ENCODE peak calls at places on chromosomes 3 and 15, in seven cellular contexts. B is foreskin fibroblast, Y is body of pancreas, K is thoracic aorta, V is right lobe of liver, Q is NB4, F is AG04450. P is an unnamed sample.
A peak's percentile ranks its signal among the peaks of the same experiment; 100 is the strongest.

GRCh38 chr15:76173317-76173834 is 113.6 kb downstream of the TMEM266 start:
- DNase-seq in B (no peak), Y (no peak), K (no peak), V (no peak), Q (no peak), F (no peak), P (no peak)

GRCh38 chr3:14640157-14640562 is 11.4 kb upstream of the CCDC174 start:
- DNase-seq in B (no peak), Y (no peak), K (no peak), V (no peak), Q (no peak), F (no peak), P (no peak)

GRCh38 chr3:107034142-107034541 is 343.1 kb upstream of the CCDC54 start:
- DNase-seq in B (no peak), Y (no peak), K (no peak), V (no peak), Q (no peak), F (no peak), P (no peak)

GRCh38 chr3:141367038-141367730 is 1.1 kb upstream of the ZBTB38 start:
- DNase-seq in B (peak; percentile 100), Y (no peak), K (peak; percentile 32), V (no peak), Q (no peak), F (peak; percentile 99), P (peak; percentile 97)

GRCh38 chr15:79122391-79122790 is 31.8 kb upstream of the RASGRF1 start:
- DNase-seq in B (no peak), Y (no peak), K (no peak), V (no peak), Q (no peak), F (no peak), P (no peak)

GRCh38 chr3:119937229-119937628 is 155.3 kb downstream of the NR1I2 start:
- DNase-seq in B (no peak), Y (no peak), K (no peak), V (no peak), Q (peak; percentile 8), F (no peak), P (no peak)

GRCh38 chr15:43268111-43269105 is 1.7 kb upstream of the TGM5 start:
- DNase-seq in B (peak; percentile 21), Y (no peak), K (no peak), V (no peak), Q (peak; percentile 71), F (no peak), P (no peak)

GRCh38 chr3:191176038-191176437 is 23.0 kb upstream of the OSTN start:
- DNase-seq in B (no peak), Y (no peak), K (no peak), V (no peak), Q (no peak), F (no peak), P (no peak)

GRCh38 chr15:62569460-62570404 is 404.6 kb upstream of the C2CD4B start:
- DNase-seq in B (peak; percentile 74), Y (peak; percentile 74), K (no peak), V (peak; percentile 83), Q (peak; percentile 11), F (peak; percentile 91), P (peak; percentile 57)

GRCh38 chr15:65901836-65902235 is 32.5 kb downstream of the RAB11A start:
- DNase-seq in B (no peak), Y (no peak), K (no peak), V (no peak), Q (no peak), F (no peak), P (no peak)

GRCh38 chr3:188627652-188628051 is 473.7 kb downstream of the LPP start:
- DNase-seq in B (peak; percentile 86), Y (no peak), K (no peak), V (no peak), Q (no peak), F (peak; percentile 70), P (peak; percentile 72)

GRCh38 chr3:26712211-26713026 is 89.8 kb downstream of the LRRC3B start:
- DNase-seq in B (no peak), Y (no peak), K (no peak), V (no peak), Q (peak; percentile 50), F (no peak), P (no peak)

GRCh38 chr3:64687381-64687780 is 419 bp downstream of the ADAMTS9 start:
- DNase-seq in B (no peak), Y (peak; percentile 18), K (no peak), V (no peak), Q (no peak), F (no peak), P (no peak)

GRCh38 chr3:5181479-5182141 is 5.9 kb upstream of the EDEM1 start:
- DNase-seq in B (no peak), Y (no peak), K (no peak), V (no peak), Q (no peak), F (no peak), P (no peak)

GRCh38 chr15:61880079-61880478 is 180.2 kb downstream of the VPS13C start:
- DNase-seq in B (no peak), Y (no peak), K (no peak), V (no peak), Q (no peak), F (no peak), P (no peak)

GRCh38 chr3:43503067-43503728 is 118.6 kb downstream of the ANO10 start:
- DNase-seq in B (peak; percentile 53), Y (no peak), K (no peak), V (no peak), Q (peak; percentile 33), F (no peak), P (no peak)

DNA sequence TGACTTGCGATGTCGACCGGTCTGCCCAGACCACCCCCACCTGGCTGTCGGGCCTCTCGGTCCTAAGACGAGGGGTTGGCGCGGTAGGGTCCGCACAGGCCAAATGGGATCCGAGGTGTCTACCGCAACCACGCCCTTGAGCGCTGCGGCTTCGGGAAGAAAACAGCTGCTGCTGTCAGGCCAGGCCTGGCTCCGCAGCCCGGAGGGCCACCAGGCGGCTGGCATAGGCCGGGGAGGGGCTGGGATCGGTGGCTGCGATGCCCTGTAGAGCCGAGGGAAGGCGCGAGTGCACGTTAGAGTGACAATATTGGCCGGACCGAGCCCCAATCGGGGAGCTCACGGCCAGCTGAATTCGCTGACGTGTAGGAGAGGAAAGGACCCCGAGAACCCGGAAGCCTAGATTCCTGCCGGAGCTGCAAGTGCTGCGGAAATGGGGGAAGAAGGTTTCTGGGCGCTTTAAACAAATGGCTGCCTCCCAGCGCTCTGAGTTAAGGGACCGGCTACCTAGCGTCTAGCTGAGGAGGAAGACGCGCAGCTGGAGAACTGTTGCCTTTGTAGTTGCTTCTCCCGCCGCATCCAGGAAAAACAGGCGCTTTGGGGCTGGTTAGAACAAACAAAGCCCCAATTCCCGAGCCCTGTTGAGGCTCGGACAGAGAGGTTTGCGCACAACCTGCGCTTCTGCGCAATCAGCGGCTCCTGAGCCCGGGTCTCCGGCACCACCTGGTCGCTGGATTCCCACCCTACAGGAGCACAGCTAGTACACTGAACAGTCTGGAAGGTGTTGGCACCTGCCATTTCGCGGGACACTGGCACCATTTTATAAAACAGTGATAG is 14.0 kb downstream of the ZIC4 start:
- DNase-seq in B (peak; percentile 70), Y (no peak), K (no peak), V (no peak), Q (no peak), F (no peak), P (no peak)
- TF ChIP-seq CTCF in B (peak; percentile 4), Y (no peak), K (peak; percentile 21), V (peak; percentile 26), Q (no peak), F (no peak), P (no peak)

DNA sequence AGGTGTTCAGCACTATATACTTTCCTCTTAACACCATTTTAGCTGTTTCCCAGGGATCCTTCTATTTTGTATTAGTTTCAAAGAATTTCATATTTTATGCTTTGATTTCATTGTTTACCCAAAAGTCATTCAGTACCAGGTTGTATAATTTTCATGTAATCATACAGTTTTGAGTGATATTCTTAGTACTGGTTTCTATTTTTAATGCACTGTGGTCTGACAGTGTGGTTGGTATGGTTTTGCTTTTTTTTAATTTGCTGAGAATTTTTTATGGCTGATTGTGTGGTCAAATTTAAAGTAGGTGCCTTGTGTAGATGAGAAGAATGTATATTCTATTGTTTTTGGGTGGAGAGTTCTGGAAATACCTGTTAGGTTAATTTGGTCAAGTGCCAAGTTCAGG is 323.4 kb upstream of the EPHA6 start:
- DNase-seq in B (no peak), Y (no peak), K (no peak), V (no peak), Q (no peak), F (no peak), P (no peak)
- H3K4me3 ChIP-seq in B (no peak overlapping the region), Y (no peak overlapping the region), K (no peak overlapping the region), V (no peak overlapping the region), Q (no peak overlapping the region), F (no peak overlapping the region), P (no peak overlapping the region)

GRCh38 chr3:9818666-9819335 is 8.7 kb downstream of the TTLL3 start:
- DNase-seq in B (no peak), Y (no peak), K (no peak), V (no peak), Q (no peak), F (no peak), P (no peak)

GRCh38 chr3:9825461-9826040 is 15.5 kb downstream of the TTLL3 start:
- DNase-seq in B (no peak), Y (no peak), K (no peak), V (no peak), Q (no peak), F (no peak), P (no peak)

GRCh38 chr3:9817437-9817836 is 7.4 kb downstream of the TTLL3 start:
- DNase-seq in B (no peak), Y (no peak), K (no peak), V (no peak), Q (no peak), F (no peak), P (no peak)

GRCh38 chr3:9820543-9820942 is 10.5 kb downstream of the TTLL3 start:
- DNase-seq in B (no peak), Y (no peak), K (no peak), V (no peak), Q (no peak), F (no peak), P (no peak)

DNA sequence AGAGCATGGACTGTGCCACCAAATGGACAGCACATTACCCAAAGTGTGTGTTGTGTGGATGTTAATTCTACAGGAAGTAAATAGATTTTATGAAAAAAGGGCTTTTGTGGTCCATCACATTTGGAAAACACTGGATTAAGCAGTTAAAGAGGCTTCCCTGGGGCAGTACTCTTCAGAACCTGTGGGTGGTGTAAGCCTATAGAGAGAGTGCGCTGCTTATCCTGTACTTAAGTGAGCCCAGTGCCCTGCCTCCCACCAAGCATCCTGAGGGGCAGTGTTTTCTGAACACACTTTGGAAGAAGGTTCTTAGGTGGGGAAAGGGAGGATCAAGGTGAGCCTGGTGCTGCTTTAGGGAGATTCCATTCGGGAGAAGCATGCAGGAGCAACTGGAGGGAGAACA is 10.9 kb downstream of the TTLL3 start:
- DNase-seq in B (peak; percentile 61), Y (no peak), K (no peak), V (peak; percentile 5), Q (peak; percentile 27), F (no peak), P (no peak)
- TF ChIP-seq CTCF in B (peak; percentile 28), Y (no peak), K (no peak), V (peak; percentile 24), Q (peak; percentile 23), F (peak; percentile 52), P (peak; percentile 30)

DNA sequence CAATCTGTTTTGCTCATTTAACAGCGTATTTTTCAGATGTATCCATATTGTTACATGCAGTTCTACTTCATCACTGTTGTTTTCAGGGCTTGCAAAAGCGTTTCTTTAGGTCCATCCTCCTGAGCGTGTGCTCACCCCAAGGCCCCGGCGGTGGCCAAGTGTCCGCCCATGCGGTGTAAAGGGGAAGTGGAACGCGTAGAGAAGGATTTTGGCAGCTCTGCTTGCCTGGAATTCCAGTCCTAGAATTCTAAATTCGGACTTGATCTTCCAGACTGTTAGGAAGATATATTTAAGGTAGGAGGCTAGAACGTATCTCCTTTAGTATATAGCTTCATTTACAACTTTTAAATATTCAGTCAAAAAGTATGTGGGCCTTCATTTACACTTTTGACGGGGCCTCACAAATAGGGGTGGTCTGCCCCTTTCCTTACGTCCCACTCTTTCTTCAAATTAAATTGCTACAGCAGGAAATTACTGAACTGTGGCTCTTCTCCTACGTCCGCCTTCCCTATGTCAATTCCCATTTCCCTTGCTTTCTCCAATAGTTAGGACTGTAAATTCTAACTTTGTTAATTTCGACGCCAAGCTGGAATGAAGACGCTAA is 609 bp upstream of the TBC1D23 start:
- DNase-seq in B (peak; percentile 79), Y (peak; percentile 27), K (no peak), V (no peak), Q (peak; percentile 57), F (no peak), P (no peak)
- H3K4me3 ChIP-seq in B (peak overlapping the region; percentile 37), Y (no peak overlapping the region), K (peak overlapping the region; percentile 99), V (peak overlapping the region; percentile 81), Q (peak overlapping the region; percentile 47), F (peak overlapping the region; percentile 51), P (peak overlapping the region; percentile 39)

P was measured in kidney epithelial cell.